ENCODE peak calls at places on chromosome 1, in nine cellular contexts. V is spleen, Y is HL-60, J is heart right ventricle, F is lung, P is right lobe of liver, Q is transverse colon, Z is tibial artery, D is MM.1S. G is an unnamed sample.

GRCh38 chr1:203288351-203288894 is 16.9 kb upstream of the BTG2 start:
- DNase-seq in V (no peak), Y (no peak), J (no peak), F (no peak), P (peak; percentile 46), Q (no peak), Z (no peak), D (peak; percentile 8), G (no peak)

GRCh38 chr1:169086603-169087455 is 19.7 kb upstream of the ATP1B1 start:
- DNase-seq in V (no peak), Y (no peak), J (no peak), F (no peak), P (no peak), Q (no peak), Z (no peak), D (no peak), G (no peak)

GRCh38 chr1:240608707-240609106 is 3.2 kb downstream of the GREM2 start:
- DNase-seq in V (no peak), Y (peak; percentile 1), J (no peak), F (no peak), P (no peak), Q (peak; percentile 18), Z (no peak), D (peak; percentile 61), G (no peak)

GRCh38 chr1:110084226-110085078 is 14.0 kb upstream of the ALX3 start:
- DNase-seq in V (peak; percentile 85), Y (peak; percentile 49), J (peak; percentile 48), F (peak; percentile 52), P (no peak), Q (peak; percentile 67), Z (peak; percentile 34), D (peak; percentile 28), G (no peak)

GRCh38 chr1:158075078-158075477 is 81.6 kb downstream of the KIRREL1 start:
- DNase-seq in V (no peak), Y (no peak), J (no peak), F (no peak), P (no peak), Q (no peak), Z (no peak), D (no peak), G (no peak)

GRCh38 chr1:222335586-222335985 is 212.3 kb downstream of the HHIPL2 start:
- DNase-seq in V (no peak), Y (no peak), J (no peak), F (no peak), P (no peak), Q (no peak), Z (no peak), D (no peak), G (no peak)

GRCh38 chr1:30659702-30660101 is 63.7 kb downstream of the MATN1 start:
- DNase-seq in V (peak; percentile 15), Y (no peak), J (no peak), F (no peak), P (no peak), Q (no peak), Z (no peak), D (no peak), G (no peak)

GRCh38 chr1:116710326-116711060 is 43.0 kb upstream of the IGSF3 start:
- DNase-seq in V (no peak), Y (no peak), J (no peak), F (no peak), P (no peak), Q (no peak), Z (no peak), D (no peak), G (no peak)

GRCh38 chr1:231039161-231040018 is 664 bp downstream of the FAM89A start:
- DNase-seq in V (peak; percentile 87), Y (peak; percentile 42), J (peak; percentile 44), F (no peak), P (no peak), Q (peak; percentile 35), Z (no peak), D (peak; percentile 42), G (no peak)

GRCh38 chr1:203124546-203125317 is 2.8 kb upstream of the ADORA1 start:
- DNase-seq in V (no peak), Y (no peak), J (no peak), F (no peak), P (no peak), Q (no peak), Z (no peak), D (no peak), G (no peak)

GRCh38 chr1:169692766-169693460 is 18.5 kb downstream of the SELL start:
- DNase-seq in V (no peak), Y (no peak), J (no peak), F (no peak), P (no peak), Q (no peak), Z (no peak), D (peak; percentile 81), G (no peak)

GRCh38 chr1:42993631-42994121 is 35.0 kb upstream of the SLC2A1 start:
- DNase-seq in V (no peak), Y (peak; percentile 82), J (peak; percentile 20), F (no peak), P (no peak), Q (no peak), Z (peak; percentile 28), D (no peak), G (no peak)

GRCh38 chr1:81805537-81806431 is 5.0 kb downstream of the ADGRL2 start:
- DNase-seq in V (no peak), Y (no peak), J (no peak), F (no peak), P (no peak), Q (no peak), Z (no peak), D (no peak), G (no peak)

GRCh38 chr1:228349701-228350171 is 56.9 kb downstream of the TRIM11 start:
- DNase-seq in V (peak; percentile 74), Y (no peak), J (peak; percentile 9), F (no peak), P (peak; percentile 49), Q (no peak), Z (peak; percentile 16), D (no peak), G (no peak)

GRCh38 chr1:169107673-169108160 is 1.2 kb downstream of the ATP1B1 start:
- DNase-seq in V (no peak), Y (no peak), J (no peak), F (no peak), P (no peak), Q (no peak), Z (no peak), D (no peak), G (no peak)

GRCh38 chr1:67948155-67949075 is 102.0 kb downstream of the DIRAS3 start:
- DNase-seq in V (no peak), Y (no peak), J (no peak), F (no peak), P (no peak), Q (no peak), Z (no peak), D (no peak), G (no peak)

GRCh38 chr1:15444476-15445389 is 6.5 kb downstream of the CTRC start:
- DNase-seq in V (no peak), Y (no peak), J (no peak), F (no peak), P (no peak), Q (no peak), Z (no peak), D (no peak), G (no peak)

GRCh38 chr1:3020263-3020909 is 881 bp upstream of the ACTRT2 start:
- DNase-seq in V (peak; percentile 40), Y (no peak), J (no peak), F (no peak), P (peak; percentile 29), Q (peak; percentile 6), Z (peak; percentile 1), D (no peak), G (no peak)

GRCh38 chr1:236560213-236560771 is 36.5 kb downstream of the LGALS8 start:
- DNase-seq in V (no peak), Y (no peak), J (no peak), F (no peak), P (no peak), Q (no peak), Z (no peak), D (no peak), G (no peak)
- TF ChIP-seq CTCF in V (no peak), Y (no peak), J (no peak), F (no peak), P (no peak), Q (no peak), Z (no peak), D (no peak), G (no peak)

GRCh38 chr1:155695107-155695506 is 6.2 kb downstream of the DAP3 start:
- DNase-seq in V (no peak), Y (no peak), J (no peak), F (no peak), P (no peak), Q (no peak), Z (no peak), D (peak; percentile 6), G (no peak)

GRCh38 chr1:155695608-155696007 is 6.7 kb downstream of the DAP3 start:
- DNase-seq in V (no peak), Y (no peak), J (no peak), F (no peak), P (no peak), Q (no peak), Z (no peak), D (no peak), G (no peak)

GRCh38 chr1:155696524-155696923 is 7.6 kb downstream of the DAP3 start:
- DNase-seq in V (no peak), Y (no peak), J (no peak), F (no peak), P (no peak), Q (no peak), Z (no peak), D (no peak), G (no peak)

GRCh38 chr1:155698382-155699038 is 9.6 kb downstream of the DAP3 start:
- DNase-seq in V (no peak), Y (no peak), J (no peak), F (no peak), P (no peak), Q (no peak), Z (no peak), D (peak; percentile 4), G (no peak)

DNA sequence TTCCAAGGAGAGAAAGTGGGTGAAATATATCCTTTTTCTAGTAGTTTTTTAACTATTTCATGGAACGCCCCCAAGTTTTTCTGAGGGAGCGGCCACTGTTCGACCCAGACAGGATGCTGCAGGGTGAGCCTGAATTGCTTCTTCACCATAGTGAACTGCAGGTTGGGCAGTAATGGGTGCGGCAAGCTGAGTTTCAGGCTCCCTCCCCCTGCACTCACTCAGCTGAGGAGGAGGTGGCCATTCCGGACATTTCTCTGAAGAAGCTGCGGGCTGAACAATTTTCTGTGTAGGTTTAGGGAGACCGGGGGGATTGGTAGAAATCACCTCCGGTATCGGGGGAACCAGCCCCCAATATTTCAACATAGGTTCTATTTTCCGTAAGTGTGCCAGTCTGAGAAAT is 8.2 kb downstream of the DAP3 start:
- DNase-seq in V (no peak), Y (no peak), J (no peak), F (no peak), P (no peak), Q (no peak), Z (no peak), D (peak; percentile 2), G (no peak)
- H3K4me3 ChIP-seq in V (no peak overlapping the region), Y (no peak overlapping the region), J (no peak overlapping the region), F (no peak overlapping the region), P (no peak overlapping the region), Q (no peak overlapping the region), Z (no peak overlapping the region), D (no peak overlapping the region), G (no peak overlapping the region)

GRCh38 chr1:61053281-61053711 is 29.1 kb upstream of the NFIA start:
- DNase-seq in V (no peak), Y (no peak), J (no peak), F (no peak), P (no peak), Q (no peak), Z (no peak), D (no peak), G (no peak)
- H3K27ac ChIP-seq in V (peak overlapping the region; percentile 85), Y (no peak overlapping the region), J (peak overlapping the region; percentile 98), F (peak overlapping the region; percentile 48), P (peak overlapping the region; percentile 50), Q (peak overlapping the region; percentile 96), Z (peak overlapping the region; percentile 100), D (no peak overlapping the region), G (peak overlapping the region; percentile 99)

GRCh38 chr1:183034682-183035081 is 11.5 kb downstream of the LAMC1 start:
- DNase-seq in V (no peak), Y (no peak), J (no peak), F (no peak), P (no peak), Q (no peak), Z (no peak), D (no peak), G (no peak)
- TF ChIP-seq CTCF in V (no peak), Y (no peak), J (no peak), F (no peak), P (no peak), Q (no peak), Z (no peak), D (no peak), G (no peak)